ENCODE peak calls at places on chromosomes 2 and 18, in seven cellular contexts. Q, O, D, H, M, G and N are unnamed samples.

GRCh38 chr2:71536311-71536710 is 83.0 kb downstream of the DYSF start:
- DNase-seq in M (no peak), G (no peak), Q (no peak), D (no peak), H (peak; percentile 19), O (peak; percentile 70), N (no peak)

GRCh38 chr2:204012081-204012653 is 75.6 kb downstream of the ICOS start:
- DNase-seq in O (peak; percentile 91), M (no peak), Q (no peak), D (no peak), G (no peak), H (no peak), N (no peak)

GRCh38 chr2:140657657-140658056 is 1473.2 kb downstream of the LRP1B start:
- DNase-seq in G (peak; percentile 70), Q (no peak), O (no peak), H (no peak), D (no peak), M (no peak), N (no peak)

GRCh38 chr2:234275515-234275914 is 221.4 kb downstream of the ARL4C start:
- DNase-seq in M (no peak), D (no peak), Q (no peak), G (no peak), H (no peak), O (no peak), N (no peak)

GRCh38 chr18:21914739-21915319 is 174.2 kb downstream of the MIB1 start:
- DNase-seq in M (no peak), D (peak; percentile 48), G (peak; percentile 33), H (no peak), Q (peak; percentile 18), O (peak; percentile 54), N (no peak)

GRCh38 chr18:80065705-80066104 is 31.5 kb downstream of the RBFA start:
- DNase-seq in G (no peak), H (no peak), D (no peak), Q (no peak), O (no peak), M (no peak), N (no peak)

GRCh38 chr2:174673876-174674275 is 76.3 kb upstream of the WIPF1 start:
- DNase-seq in D (no peak), H (no peak), M (no peak), O (no peak), G (peak; percentile 40), Q (no peak), N (no peak)

GRCh38 chr2:102436284-102436683 is 13.3 kb downstream of the IL18RAP start:
- DNase-seq in Q (peak; percentile 15), O (no peak), M (no peak), D (peak; percentile 27), G (peak; percentile 71), H (no peak), N (no peak)

GRCh38 chr2:56474412-56475158 is 290.8 kb downstream of the CCDC85A start:
- DNase-seq in M (no peak), G (peak; percentile 38), O (peak; percentile 21), H (no peak), D (no peak), Q (peak; percentile 19), N (no peak)

GRCh38 chr2:7900593-7900992 is 781.3 kb upstream of the ID2 start:
- DNase-seq in Q (no peak), H (no peak), M (no peak), D (no peak), O (peak; percentile 23), G (no peak), N (no peak)

GRCh38 chr2:172562298-172562697 is 6.4 kb downstream of the PDK1 start:
- DNase-seq in Q (no peak), O (no peak), G (no peak), D (no peak), M (no peak), H (no peak), N (no peak)

GRCh38 chr2:202249521-202249850 is 11.1 kb upstream of the SUMO1 start:
- DNase-seq in D (no peak), G (peak; percentile 40), Q (no peak), O (peak; percentile 91), H (no peak), M (no peak), N (no peak)

GRCh38 chr2:176096243-176096985 is 3.2 kb upstream of the HOXD12 start:
- DNase-seq in H (no peak), M (no peak), Q (no peak), O (no peak), G (no peak), D (no peak), N (no peak)

GRCh38 chr2:234146087-234146826 is 95.8 kb downstream of the SPP2 start:
- DNase-seq in Q (no peak), D (no peak), O (peak; percentile 74), H (no peak), G (peak; percentile 97), M (no peak), N (no peak)

GRCh38 chr18:51724790-51725721 is 527.6 kb upstream of the MEX3C start:
- DNase-seq in D (no peak), O (no peak), Q (no peak), G (no peak), H (no peak), M (no peak), N (no peak)

GRCh38 chr2:64780041-64780440 is 126.3 kb upstream of the SERTAD2 start:
- DNase-seq in Q (no peak), G (peak; percentile 40), H (no peak), M (no peak), D (no peak), O (peak; percentile 65), N (no peak)

GRCh38 chr2:149068996-149069888 is 30.7 kb downstream of the LYPD6B start:
- DNase-seq in G (peak; percentile 90), H (no peak), M (no peak), O (peak; percentile 51), D (no peak), Q (no peak), N (no peak)

GRCh38 chr18:13376298-13376840 is 157.8 kb downstream of the LDLRAD4 start:
- DNase-seq in D (no peak), H (no peak), M (no peak), Q (no peak), G (peak; percentile 38), O (no peak), N (no peak)

GRCh38 chr2:237254911-237255578 is 158.9 kb downstream of the COL6A3 start:
- DNase-seq in H (no peak), O (peak; percentile 48), D (no peak), G (peak; percentile 95), Q (no peak), M (no peak), N (no peak)

GRCh38 chr2:5111581-5111980 is 580.6 kb upstream of the SOX11 start:
- DNase-seq in M (no peak), Q (no peak), O (no peak), G (no peak), D (no peak), H (no peak), N (no peak)

GRCh38 chr2:218002792-218003191 is at the start of gene TNS1:
- DNase-seq in D (no peak), M (no peak), O (no peak), H (no peak), G (peak; percentile 40), Q (no peak), N (no peak)

GRCh38 chr2:20513946-20514345 is 67.1 kb downstream of the RHOB start:
- DNase-seq in Q (no peak), O (no peak), G (no peak), H (no peak), D (no peak), M (no peak), N (no peak)

GRCh38 chr2:96214554-96214953 is 5.9 kb upstream of the STARD7 start:
- DNase-seq in G (no peak), D (no peak), H (no peak), Q (no peak), M (no peak), O (no peak), N (no peak)

GRCh38 chr2:96209729-96210085 is 1.1 kb upstream of the STARD7 start:
- DNase-seq in D (no peak), M (no peak), G (no peak), O (no peak), H (no peak), Q (no peak), N (no peak)

GRCh38 chr2:96212336-96212735 is 3.7 kb upstream of the STARD7 start:
- DNase-seq in M (no peak), H (no peak), O (no peak), Q (no peak), G (no peak), D (no peak), N (no peak)

GRCh38 chr2:96209011-96209728 is 543 bp upstream of the STARD7 start:
- DNase-seq in Q (no peak), O (no peak), D (no peak), G (no peak), H (no peak), M (no peak), N (no peak)

DNA sequence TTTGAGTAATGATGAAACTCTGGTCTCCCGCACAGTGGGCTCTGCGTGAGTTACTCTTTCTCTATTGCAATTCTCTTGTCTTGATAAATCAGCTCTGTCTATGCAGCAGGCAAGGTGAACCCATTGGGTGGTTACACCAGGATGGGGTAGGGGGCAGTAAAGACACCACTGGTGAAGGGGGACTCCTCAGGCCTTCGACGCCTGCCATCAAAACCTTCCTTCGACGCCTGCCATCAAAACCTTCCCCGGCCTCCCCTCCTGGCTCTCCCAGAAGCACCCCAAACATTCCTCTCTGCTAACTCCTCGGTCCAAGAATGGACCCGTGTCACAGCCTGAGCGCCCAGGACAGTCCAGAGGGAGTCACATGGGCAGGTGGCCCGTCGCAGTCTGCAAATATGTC is 4.8 kb upstream of the STARD7 start:
- DNase-seq in O (no peak), Q (no peak), G (no peak), D (no peak), M (no peak), H (no peak), N (no peak)
- TF ChIP-seq CTCF in O (no peak), Q (no peak), G (no peak), D (no peak), M (no peak), H (peak; percentile 6), N (no peak)

DNA sequence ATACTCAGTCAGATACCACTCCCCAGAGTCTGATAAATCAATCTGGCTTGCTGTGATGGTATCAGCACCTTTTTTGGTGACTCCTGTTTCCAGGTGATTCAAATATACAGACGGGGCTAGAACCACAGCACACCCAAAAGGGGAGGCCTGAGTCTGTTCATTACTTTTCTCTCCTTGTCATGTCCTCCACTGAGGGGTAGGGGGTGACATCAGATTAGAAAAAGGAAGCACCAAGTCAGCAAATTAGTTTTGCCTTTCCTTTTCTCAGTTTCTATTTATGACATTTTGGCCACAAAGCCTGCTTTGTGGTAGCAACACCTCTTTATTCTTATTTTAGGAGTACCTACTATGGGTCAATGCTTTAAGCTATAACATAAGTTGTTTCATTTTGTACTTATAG is 127.4 kb downstream of the CCDC102B start:
- DNase-seq in M (no peak), G (no peak), H (no peak), O (peak; percentile 33), Q (no peak), D (no peak), N (peak; percentile 12)
- TF ChIP-seq CTCF in M (no peak), G (peak; percentile 22), H (no peak), O (peak; percentile 29), Q (peak; percentile 38), D (no peak), N (peak; percentile 60)

GRCh38 chr2:232085179-232085578 is 123.7 kb downstream of the DIS3L2 start:
- DNase-seq in O (no peak), G (peak; percentile 6), H (no peak), Q (no peak), D (no peak), M (no peak), N (no peak)
- TF ChIP-seq CTCF in O (no peak), G (no peak), H (no peak), Q (no peak), D (no peak), M (no peak), N (no peak)

GRCh38 chr2:115542331-115542730 is 1099.9 kb downstream of the DPP10 start:
- DNase-seq in O (no peak), G (no peak), H (no peak), D (no peak), M (no peak), Q (no peak), N (no peak)

GRCh38 chr2:115541808-115542207 is 1099.4 kb downstream of the DPP10 start:
- DNase-seq in Q (no peak), M (no peak), D (no peak), O (no peak), H (no peak), G (no peak), N (no peak)
- TF ChIP-seq CTCF in Q (no peak), M (no peak), D (no peak), O (no peak), H (no peak), G (no peak), N (no peak)